ENCODE peak calls at places on chromosome 1, in eight cellular contexts. P, U, B, N, Y, W, G and C are unnamed samples.

GRCh38 chr1:18246543-18246942 is 138.9 kb downstream of the IGSF21 start:
- DNase-seq in P (peak), U (no peak), B (no peak), N (no peak), Y (no peak), W (no peak), G (no peak), C (no peak)

GRCh38 chr1:59393211-59394180 is 96.6 kb downstream of the FGGY start:
- DNase-seq in P (no peak), U (peak), B (peak), N (no peak), Y (peak), W (peak), G (peak), C (no peak)

GRCh38 chr1:117215733-117216462 is 5.2 kb upstream of the VTCN1 start:
- DNase-seq in P (no peak), U (no peak), B (no peak), N (no peak), Y (no peak), W (no peak), G (no peak), C (no peak)

GRCh38 chr1:162373541-162374375 is 2.9 kb downstream of the SPATA46 start:
- DNase-seq in P (peak), U (peak), B (no peak), N (no peak), Y (peak), W (peak), G (no peak), C (no peak)

GRCh38 chr1:183277821-183278735 is 92.0 kb downstream of the LAMC2 start:
- DNase-seq in P (no peak), U (no peak), B (no peak), N (no peak), Y (peak), W (peak), G (peak), C (no peak)

GRCh38 chr1:79364896-79365295 is 358.4 kb upstream of the ADGRL4 start:
- DNase-seq in P (no peak), U (no peak), B (no peak), N (no peak), Y (peak), W (no peak), G (peak), C (no peak)

GRCh38 chr1:12618661-12619395 is 818 bp upstream of the DHRS3 start:
- DNase-seq in P (peak), U (no peak), B (peak), N (peak), Y (peak), W (peak), G (peak), C (peak)

GRCh38 chr1:35557118-35557610 is at the start of gene KIAA0319L:
- DNase-seq in P (peak), U (no peak), B (peak), N (peak), Y (peak), W (peak), G (no peak), C (no peak)

GRCh38 chr1:180614746-180615145 is 17.1 kb upstream of the XPR1 start:
- DNase-seq in P (no peak), U (peak), B (no peak), N (no peak), Y (no peak), W (no peak), G (no peak), C (no peak)

GRCh38 chr1:88204768-88205167 is 479.3 kb upstream of the PKN2 start:
- DNase-seq in P (no peak), U (no peak), B (no peak), N (no peak), Y (no peak), W (no peak), G (no peak), C (no peak)

GRCh38 chr1:46285730-46286477 is 17.5 kb downstream of the LRRC41 start:
- DNase-seq in P (no peak), U (no peak), B (no peak), N (no peak), Y (no peak), W (no peak), G (no peak), C (no peak)

GRCh38 chr1:6435129-6435528 is 10.6 kb downstream of the ESPN start:
- DNase-seq in P (no peak), U (no peak), B (no peak), N (no peak), Y (no peak), W (no peak), G (no peak), C (no peak)

GRCh38 chr1:203508463-203508862 is 14.5 kb downstream of the OPTC start:
- DNase-seq in P (no peak), U (no peak), B (no peak), N (no peak), Y (no peak), W (no peak), G (no peak), C (no peak)

GRCh38 chr1:60423181-60423780 is 349.7 kb upstream of the C1orf87 start:
- DNase-seq in P (no peak), U (peak), B (no peak), N (no peak), Y (peak), W (no peak), G (peak), C (no peak)

GRCh38 chr1:51734899-51735745 is 118.2 kb downstream of the OSBPL9 start:
- DNase-seq in P (no peak), U (no peak), B (no peak), N (no peak), Y (peak), W (no peak), G (peak), C (no peak)

GRCh38 chr1:24857528-24858133 is 72.4 kb downstream of the RUNX3 start:
- DNase-seq in P (peak), U (no peak), B (no peak), N (no peak), Y (no peak), W (no peak), G (no peak), C (no peak)
- TF ChIP-seq CTCF in P (no peak), U (no peak), B (no peak), N (no peak), Y (peak), W (no peak), G (no peak), C (peak)

GRCh38 chr1:200034821-200035396 is 7.4 kb downstream of the NR5A2 start:
- DNase-seq in P (no peak), U (no peak), B (no peak), N (no peak), Y (peak), W (no peak), G (no peak), C (no peak)

GRCh38 chr1:200035956-200036615 is 8.6 kb downstream of the NR5A2 start:
- DNase-seq in P (no peak), U (no peak), B (no peak), N (no peak), Y (peak), W (no peak), G (no peak), C (no peak)

GRCh38 chr1:200035397-200035955 is 8.0 kb downstream of the NR5A2 start:
- DNase-seq in P (no peak), U (no peak), B (no peak), N (no peak), Y (peak), W (no peak), G (no peak), C (no peak)

GRCh38 chr1:200033511-200034261 is 6.2 kb downstream of the NR5A2 start:
- DNase-seq in P (no peak), U (no peak), B (no peak), N (no peak), Y (peak), W (peak), G (peak), C (no peak)

DNA sequence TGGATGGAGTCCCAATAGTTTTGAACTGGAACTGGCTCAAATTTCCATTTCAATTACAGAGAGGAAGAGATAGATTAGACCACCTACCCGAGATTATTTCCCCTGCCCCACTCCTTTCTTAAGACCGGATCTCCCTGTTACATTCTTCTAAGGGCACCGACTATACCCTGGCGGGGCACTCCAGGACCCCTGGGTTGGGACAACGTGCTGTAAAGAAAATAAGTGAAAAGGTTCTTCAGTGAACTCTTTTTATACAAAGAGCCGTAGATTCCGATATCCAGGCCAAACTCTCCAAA is 6.7 kb downstream of the NR5A2 start:
- DNase-seq in P (no peak), U (no peak), B (no peak), N (no peak), Y (no peak), W (no peak), G (no peak), C (no peak)
- TF ChIP-seq CTCF in P (no peak), U (no peak), B (no peak), N (no peak), Y (no peak), W (no peak), G (no peak), C (no peak)

GRCh38 chr1:156692409-156692957 is 12.9 kb downstream of the CRABP2 start:
- DNase-seq in P (no peak), U (no peak), B (no peak), N (no peak), Y (no peak), W (no peak), G (no peak), C (no peak)

GRCh38 chr1:156692958-156693857 is 12.2 kb downstream of the CRABP2 start:
- DNase-seq in P (no peak), U (no peak), B (no peak), N (no peak), Y (no peak), W (no peak), G (no peak), C (no peak)

GRCh38 chr1:156690673-156691032 is 13.4 kb upstream of the NES start:
- DNase-seq in P (no peak), U (no peak), B (no peak), N (no peak), Y (no peak), W (no peak), G (no peak), C (no peak)

GRCh38 chr1:156691216-156691615 is 14.0 kb upstream of the NES start:
- DNase-seq in P (no peak), U (no peak), B (no peak), N (no peak), Y (no peak), W (no peak), G (no peak), C (no peak)

DNA sequence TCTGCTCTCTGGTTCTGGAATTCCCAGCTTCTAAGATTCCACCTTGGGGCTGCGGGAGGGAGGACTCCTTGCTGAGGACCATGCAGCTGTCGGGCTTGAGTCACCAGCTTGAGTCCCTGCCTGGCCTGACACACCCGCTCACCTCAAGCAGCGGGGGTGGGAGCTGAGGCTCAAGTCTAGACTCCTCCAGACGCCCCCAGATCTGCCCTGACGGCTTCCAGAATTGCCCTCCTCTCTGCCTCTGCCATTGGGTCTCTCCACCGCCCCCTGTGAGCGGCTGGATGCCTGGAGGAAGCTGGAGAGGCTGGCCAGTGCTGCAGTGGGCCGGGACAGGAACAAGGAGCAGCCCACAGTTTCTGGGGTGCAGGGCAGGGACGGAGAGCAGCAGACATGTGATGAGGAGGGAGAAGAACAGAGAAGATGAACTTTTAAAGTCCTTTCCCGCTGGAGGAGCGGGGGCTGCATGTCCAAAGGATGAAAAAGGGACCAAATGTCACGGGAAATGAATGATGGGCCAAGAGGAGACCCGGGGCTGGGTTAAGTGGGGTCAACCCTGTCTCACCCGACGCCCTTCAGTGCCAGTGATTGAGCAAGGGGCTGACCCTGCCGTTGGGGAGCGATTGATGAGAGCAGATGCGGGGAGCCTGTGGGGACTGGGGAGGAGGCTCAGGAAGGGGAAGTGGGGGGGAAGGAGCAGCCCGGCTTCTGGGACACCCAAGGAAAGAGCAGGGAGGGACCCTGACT is 13.5 kb downstream of the CRABP2 start:
- DNase-seq in P (peak), U (no peak), B (no peak), N (no peak), Y (peak), W (no peak), G (no peak), C (no peak)
- TF ChIP-seq CTCF in P (no peak), U (peak), B (no peak), N (no peak), Y (no peak), W (peak), G (peak), C (no peak)

GRCh38 chr1:94634977-94635416 is 93.4 kb upstream of the F3 start:
- DNase-seq in P (no peak), U (no peak), B (no peak), N (no peak), Y (no peak), W (peak), G (no peak), C (no peak)
- TF ChIP-seq CTCF in P (no peak), U (peak), B (no peak), N (no peak), Y (no peak), W (peak), G (peak), C (no peak)

DNA sequence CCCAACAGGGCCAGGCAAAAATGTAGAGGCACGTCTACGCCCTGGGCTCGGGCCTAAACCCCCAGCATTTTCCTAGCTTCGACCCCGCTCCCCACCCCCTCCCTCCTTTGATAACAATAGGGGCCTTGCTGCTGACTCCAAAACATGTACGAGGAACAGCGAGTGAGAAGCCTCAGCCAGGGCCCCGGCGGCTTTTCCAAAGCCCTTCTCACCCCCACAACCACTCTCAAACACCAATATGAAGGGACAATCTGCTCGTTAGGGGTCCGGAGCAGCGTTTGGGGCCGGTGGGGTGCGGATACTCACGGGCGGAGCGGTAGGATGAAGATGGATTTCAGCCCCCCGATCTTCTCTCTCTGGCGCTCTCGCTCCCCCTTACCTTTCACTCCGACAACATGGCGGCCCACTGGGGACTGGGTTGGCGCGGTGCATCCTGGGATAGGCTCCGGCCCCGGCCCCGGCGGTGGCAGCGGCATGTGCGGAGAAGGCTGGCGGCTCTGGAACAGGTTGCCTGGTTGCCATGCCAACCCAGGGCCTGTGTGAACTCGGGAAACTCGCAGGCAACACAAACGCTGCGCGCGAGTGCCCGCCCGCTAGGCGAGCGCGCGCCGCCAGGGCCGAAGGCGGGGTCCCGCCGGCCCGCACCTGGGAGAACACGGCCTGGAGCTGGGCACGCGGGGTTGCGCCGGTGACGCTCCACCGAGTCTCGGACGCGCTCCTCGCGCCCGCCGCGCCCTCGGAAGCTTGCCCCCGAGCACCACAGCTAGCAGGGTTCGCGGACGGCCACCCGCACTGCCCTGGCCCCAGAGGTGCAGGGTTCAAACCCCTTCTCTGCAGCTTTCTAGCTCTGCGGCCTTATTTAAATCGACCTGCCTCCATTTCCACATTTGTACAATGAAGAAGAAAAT is at the start of gene PUM1:
- DNase-seq in P (peak), U (peak), B (peak), N (peak), Y (peak), W (peak), G (peak), C (peak)
- TF ChIP-seq CTCF in P (no peak), U (no peak), B (peak), N (no peak), Y (no peak), W (peak), G (no peak), C (no peak)

GRCh38 chr1:63798284-63798683 is 24.5 kb downstream of the ROR1 start:
- DNase-seq in P (no peak), U (no peak), B (no peak), N (no peak), Y (no peak), W (no peak), G (no peak), C (no peak)

GRCh38 chr1:63799810-63800209 is 26.0 kb downstream of the ROR1 start:
- DNase-seq in P (no peak), U (no peak), B (no peak), N (no peak), Y (peak), W (peak), G (peak), C (no peak)

GRCh38 chr1:63799324-63799723 is 25.5 kb downstream of the ROR1 start:
- DNase-seq in P (no peak), U (no peak), B (no peak), N (no peak), Y (peak), W (peak), G (peak), C (no peak)

GRCh38 chr1:63804829-63805484 is 31.1 kb downstream of the ROR1 start:
- DNase-seq in P (no peak), U (no peak), B (no peak), N (no peak), Y (no peak), W (no peak), G (no peak), C (no peak)

DNA sequence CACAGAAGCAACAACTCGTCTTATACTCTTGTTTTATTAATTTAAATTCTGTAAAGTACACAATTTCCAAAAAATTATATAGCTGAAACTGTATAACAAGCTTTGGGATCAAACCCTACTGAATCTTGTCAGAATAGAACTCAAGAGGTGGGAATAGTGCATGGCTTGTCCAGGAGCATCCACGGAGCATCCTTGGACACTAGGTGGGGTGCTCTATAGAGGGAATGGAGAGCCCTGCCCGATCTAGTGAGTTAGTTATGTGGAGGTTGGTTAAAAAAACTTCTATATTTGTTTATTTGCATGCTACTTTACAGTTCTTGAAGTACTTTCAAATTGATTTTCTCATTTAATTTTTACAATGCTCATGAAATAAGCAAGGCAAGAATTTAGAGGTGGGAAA is 28.3 kb downstream of the ROR1 start:
- DNase-seq in P (no peak), U (no peak), B (no peak), N (no peak), Y (no peak), W (no peak), G (no peak), C (no peak)
- TF ChIP-seq CTCF in P (no peak), U (no peak), B (no peak), N (no peak), Y (no peak), W (no peak), G (no peak), C (no peak)

GRCh38 chr1:74772945-74773344 is 40.0 kb downstream of the TYW3 start:
- DNase-seq in P (no peak), U (no peak), B (no peak), N (no peak), Y (peak), W (peak), G (peak), C (no peak)

GRCh38 chr1:74771913-74772515 is 39.1 kb downstream of the TYW3 start:
- DNase-seq in P (peak), U (peak), B (no peak), N (no peak), Y (peak), W (peak), G (peak), C (no peak)

GRCh38 chr1:74763714-74764301 is 30.9 kb downstream of the TYW3 start:
- DNase-seq in P (no peak), U (no peak), B (no peak), N (no peak), Y (no peak), W (no peak), G (no peak), C (no peak)

GRCh38 chr1:74766579-74766978 is 33.6 kb downstream of the TYW3 start:
- DNase-seq in P (no peak), U (no peak), B (no peak), N (no peak), Y (peak), W (no peak), G (no peak), C (no peak)

GRCh38 chr1:74767490-74767889 is 34.5 kb downstream of the TYW3 start:
- DNase-seq in P (peak), U (no peak), B (no peak), N (no peak), Y (peak), W (peak), G (peak), C (no peak)
- TF ChIP-seq CTCF in P (no peak), U (no peak), B (peak), N (no peak), Y (peak), W (peak), G (peak), C (no peak)

DNA sequence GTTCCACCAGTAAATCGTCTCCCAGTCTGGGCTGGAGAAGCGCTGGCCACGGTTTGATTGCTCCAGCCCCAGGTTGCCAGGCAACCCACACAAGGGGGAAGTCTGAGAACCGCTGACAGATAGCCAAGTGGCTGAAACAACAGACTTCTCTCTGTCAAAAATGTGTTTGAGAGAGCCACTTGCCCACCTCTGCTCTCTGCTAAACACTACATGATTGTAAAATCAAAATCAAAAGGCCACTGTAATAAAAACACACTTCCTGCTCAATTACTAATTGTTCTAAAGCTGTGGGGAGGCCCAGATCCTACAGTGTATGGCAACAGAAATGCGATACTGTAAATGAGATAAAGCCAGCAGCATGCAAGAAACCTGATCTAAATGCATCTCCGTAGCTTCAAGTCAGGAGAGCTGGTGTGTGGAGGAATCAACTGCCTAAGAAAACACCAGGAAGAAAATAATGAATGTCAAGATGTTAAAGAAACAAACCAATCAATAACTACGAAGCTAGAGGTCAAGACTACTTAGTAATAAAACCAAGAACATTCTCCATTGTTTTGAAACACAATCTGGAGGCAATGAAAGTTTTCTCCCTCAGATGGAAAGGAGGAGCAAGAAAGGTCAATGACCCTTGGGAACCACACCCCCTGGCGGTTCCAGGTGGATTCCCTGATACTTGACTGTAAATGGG is 121.2 kb downstream of the SLC45A1 start:
- DNase-seq in P (no peak), U (peak), B (peak), N (no peak), Y (peak), W (peak), G (peak), C (no peak)
- TF ChIP-seq CTCF in P (no peak), U (peak), B (no peak), N (no peak), Y (no peak), W (peak), G (no peak), C (no peak)